ENCODE peak calls at places on chromosomes 11 and 22, in ten cellular contexts. A is cardiac muscle cell; V is A549; I is AG20443; T is T-helper 1 cell; L is PC-3; R is Right ventricle myocardium inferior; W is effector CD8-positive, alpha-beta T cell; H is retina; S is fibroblast of the conjunctiva. N is an unnamed sample.

GRCh38 chr22:17412232-17412631 is 43.0 kb downstream of the CECR2 start:
- DNase-seq in W (no peak), L (no peak), A (peak), I (no peak), S (no peak), H (no peak), T (no peak), R (no peak), V (no peak), N (no peak)

GRCh38 chr11:66070604-66071325 is 693 bp downstream of the PACS1 start:
- DNase-seq in H (peak), S (no peak), W (no peak), V (peak), I (peak), T (no peak), R (peak), L (peak), A (peak), N (peak)

GRCh38 chr22:25845985-25846745 is 104.2 kb downstream of the MYO18B start:
- DNase-seq in L (no peak), I (no peak), R (no peak), V (no peak), W (no peak), T (peak), A (no peak), S (no peak), H (no peak), N (no peak)

GRCh38 chr22:47386812-47387510 is 624.5 kb downstream of the TBC1D22A start:
- DNase-seq in S (no peak), H (no peak), I (no peak), V (no peak), T (no peak), A (no peak), L (no peak), W (no peak), R (peak), N (no peak)

GRCh38 chr11:79312591-79313267 is 128.1 kb downstream of the TENM4 start:
- DNase-seq in L (no peak), A (no peak), W (no peak), I (no peak), H (peak), V (no peak), S (no peak), T (no peak), R (no peak), N (no peak)

GRCh38 chr11:35338928-35339327 is 80.4 kb downstream of the SLC1A2 start:
- DNase-seq in S (no peak), L (no peak), I (no peak), A (no peak), R (no peak), H (no peak), T (no peak), V (no peak), W (no peak), N (no peak)

GRCh38 chr22:19718255-19719054 is 4.2 kb downstream of the SEPTIN5 start:
- DNase-seq in L (no peak), H (peak), R (no peak), A (no peak), W (no peak), S (no peak), I (no peak), V (no peak), T (no peak), N (no peak)

GRCh38 chr11:61160487-61161189 is 588 bp downstream of the VPS37C start:
- DNase-seq in R (no peak), S (no peak), T (no peak), A (no peak), I (no peak), V (no peak), H (no peak), L (peak), W (peak), N (no peak)

GRCh38 chr11:10331548-10332289 is 26.8 kb downstream of the ADM start:
- DNase-seq in I (no peak), V (no peak), L (no peak), S (no peak), T (no peak), W (no peak), H (no peak), R (no peak), A (no peak), N (no peak)

GRCh38 chr11:62865641-62866040 is 15.1 kb upstream of the SLC3A2 start:
- DNase-seq in W (no peak), H (no peak), T (no peak), V (no peak), I (no peak), S (no peak), L (no peak), A (no peak), R (no peak), N (no peak)

GRCh38 chr11:108536783-108537182 is 38.6 kb upstream of the POGLUT3 start:
- DNase-seq in L (no peak), A (no peak), H (no peak), T (no peak), S (no peak), R (no peak), W (no peak), V (no peak), I (no peak), N (no peak)

GRCh38 chr11:117942255-117942654 is 13.1 kb upstream of the TMPRSS13 start:
- DNase-seq in H (no peak), R (no peak), A (no peak), I (no peak), T (no peak), W (no peak), V (no peak), S (no peak), L (no peak), N (no peak)

GRCh38 chr22:45009881-45010531 is at the start of gene PHF21B:
- DNase-seq in L (no peak), S (no peak), I (peak), H (peak), W (no peak), V (peak), T (no peak), R (peak), A (peak), N (peak)

GRCh38 chr11:100942016-100942415 is 187.6 kb downstream of the PGR start:
- DNase-seq in H (peak), T (no peak), V (no peak), I (peak), A (peak), S (no peak), R (peak), L (peak), W (no peak), N (peak)

GRCh38 chr22:37079668-37080171 is 28.2 kb downstream of the KCTD17 start:
- DNase-seq in R (no peak), T (peak), L (no peak), A (no peak), H (no peak), I (no peak), W (peak), S (no peak), V (no peak), N (no peak)

GRCh38 chr11:27926981-27927481 is 180.9 kb downstream of the KIF18A start:
- DNase-seq in W (no peak), A (no peak), R (no peak), T (no peak), H (no peak), I (peak), S (no peak), V (no peak), L (peak), N (peak)

GRCh38 chr11:42524534-42525227 is 787.1 kb upstream of the API5 start:
- DNase-seq in I (peak), T (peak), W (no peak), A (peak), S (peak), V (no peak), R (no peak), H (peak), L (peak), N (peak)

GRCh38 chr22:28479912-28480311 is 199.7 kb downstream of the TTC28 start:
- DNase-seq in I (no peak), R (no peak), H (no peak), T (no peak), L (no peak), W (no peak), A (no peak), V (no peak), S (no peak), N (no peak)

GRCh38 chr22:27993201-27993635 is 74.2 kb upstream of the PITPNB start:
- DNase-seq in I (no peak), R (no peak), L (no peak), H (no peak), V (no peak), W (no peak), A (no peak), T (no peak), S (no peak), N (no peak)

GRCh38 chr11:62600367-62601113 is 1.1 kb downstream of the MTA2 start:
- DNase-seq in T (no peak), V (no peak), I (no peak), H (peak), W (no peak), R (no peak), S (no peak), L (no peak), A (no peak), N (no peak)